ENCODE peak calls at places on chromosomes 2 and 18, in five cellular contexts. W is right lobe of liver, P is spleen, C is Peyer's patch, L is GM23248. B is an unnamed sample.

GRCh38 chr2:120362926-120363325 is 17.0 kb downstream of the INHBB start:
- DNase-seq in P (no peak), W (no peak), C (no peak), L (no peak), B (no peak)

GRCh38 chr2:238231251-238231793 is 8.5 kb downstream of the HES6 start:
- DNase-seq in W (no peak), C (peak; percentile 76), P (peak; percentile 94), L (peak; percentile 77), B (peak; percentile 88)

GRCh38 chr2:238601433-238602222 is 174.9 kb downstream of the ASB1 start:
- DNase-seq in W (no peak), P (no peak), L (peak; percentile 92), C (no peak), B (no peak)

GRCh38 chr2:54722641-54723299 is 692 bp upstream of the EML6 start:
- DNase-seq in L (peak; percentile 87), W (no peak), P (no peak), C (no peak), B (no peak)

GRCh38 chr2:168138911-168139310 is 108.5 kb downstream of the STK39 start:
- DNase-seq in C (no peak), W (no peak), L (no peak), P (no peak), B (no peak)

GRCh38 chr2:42371621-42372473 is 10.8 kb upstream of the COX7A2L start:
- DNase-seq in P (no peak), W (no peak), C (no peak), L (no peak), B (no peak)

GRCh38 chr2:102018823-102019445 is 27.2 kb downstream of the IL1R2 start:
- DNase-seq in C (no peak), W (no peak), P (no peak), L (peak; percentile 82), B (no peak)

GRCh38 chr2:49901202-49901865 is 747.0 kb upstream of the FSHR start:
- DNase-seq in W (no peak), P (no peak), C (no peak), L (no peak), B (no peak)

GRCh38 chr2:233034-233433 is 30.8 kb downstream of the SH3YL1 start:
- DNase-seq in W (no peak), L (no peak), C (no peak), P (no peak), B (no peak)

GRCh38 chr18:36158261-36158867 is 28.7 kb downstream of the ELP2 start:
- DNase-seq in W (no peak), C (no peak), L (peak; percentile 85), P (no peak), B (no peak)

GRCh38 chr18:23354625-23355024 is 98.5 kb upstream of the RIOK3 start:
- DNase-seq in L (peak; percentile 51), C (no peak), W (no peak), P (no peak), B (no peak)

GRCh38 chr2:235827585-235827992 is 333.7 kb downstream of the AGAP1 start:
- DNase-seq in P (peak; percentile 51), L (peak; percentile 54), C (no peak), W (no peak), B (no peak)

GRCh38 chr18:2354292-2354691 is 217.0 kb downstream of the METTL4 start:
- DNase-seq in L (no peak), P (no peak), C (no peak), W (no peak), B (no peak)

GRCh38 chr18:34978953-34979608 is 62.1 kb upstream of the MAPRE2 start:
- DNase-seq in W (peak; percentile 53), P (peak; percentile 73), C (peak; percentile 70), L (peak; percentile 97), B (peak; percentile 58)

GRCh38 chr2:100882645-100883613 is 63.0 kb downstream of the NPAS2 start:
- DNase-seq in L (no peak), C (peak; percentile 69), W (peak; percentile 83), P (no peak), B (no peak)

GRCh38 chr2:36079793-36080192 is 275.8 kb upstream of the CRIM1 start:
- DNase-seq in P (no peak), L (no peak), W (no peak), C (no peak), B (no peak)

GRCh38 chr2:156317631-156318030 is 14.9 kb downstream of the NR4A2 start:
- DNase-seq in L (no peak), C (no peak), W (no peak), P (no peak), B (no peak)

GRCh38 chr18:8744656-8745055 is 39.3 kb downstream of the MTCL1 start:
- DNase-seq in P (no peak), W (no peak), C (no peak), L (no peak), B (no peak)

GRCh38 chr2:58666571-58666970 is 425.4 kb upstream of the FANCL start:
- DNase-seq in C (no peak), W (no peak), L (no peak), P (no peak), B (no peak)

GRCh38 chr18:67731853-67732252 is 215.3 kb upstream of the DSEL start:
- DNase-seq in L (peak; percentile 68), W (no peak), C (no peak), P (no peak), B (no peak)

GRCh38 chr2:85605406-85606115 is 3.1 kb upstream of the TMEM150A start:
- DNase-seq in C (no peak), P (no peak), W (no peak), L (peak; percentile 72), B (no peak)

GRCh38 chr2:61469424-61470121 is 1.3 kb downstream of the USP34 start:
- DNase-seq in L (peak; percentile 42), W (no peak), C (no peak), P (no peak), B (no peak)

GRCh38 chr2:75587954-75588587 is 27.3 kb upstream of the EVA1A start:
- DNase-seq in L (peak; percentile 93), C (no peak), W (no peak), P (no peak), B (no peak)

GRCh38 chr2:199100326-199101110 is 357.2 kb downstream of the SATB2 start:
- DNase-seq in L (peak; percentile 69), W (no peak), P (no peak), C (no peak), B (no peak)

GRCh38 chr2:27545348-27546141 is 37.3 kb upstream of the ZNF512 start:
- DNase-seq in W (no peak), P (no peak), L (peak; percentile 74), C (no peak), B (no peak)

GRCh38 chr2:234626566-234627130 is 129.8 kb upstream of the ARL4C start:
- DNase-seq in P (no peak), L (no peak), W (no peak), C (no peak), B (no peak)

GRCh38 chr18:686339-687111 is 25.9 kb downstream of the ENOSF1 start:
- DNase-seq in W (no peak), C (no peak), L (peak; percentile 10), P (no peak), B (no peak)

GRCh38 chr18:5596585-5596984 is 52.8 kb upstream of the EPB41L3 start:
- DNase-seq in W (no peak), P (no peak), L (no peak), C (no peak), B (no peak)

GRCh38 chr2:207473203-207473865 is 56.4 kb upstream of the CREB1 start:
- DNase-seq in P (no peak), L (peak; percentile 90), C (no peak), W (no peak), B (no peak)

DNA sequence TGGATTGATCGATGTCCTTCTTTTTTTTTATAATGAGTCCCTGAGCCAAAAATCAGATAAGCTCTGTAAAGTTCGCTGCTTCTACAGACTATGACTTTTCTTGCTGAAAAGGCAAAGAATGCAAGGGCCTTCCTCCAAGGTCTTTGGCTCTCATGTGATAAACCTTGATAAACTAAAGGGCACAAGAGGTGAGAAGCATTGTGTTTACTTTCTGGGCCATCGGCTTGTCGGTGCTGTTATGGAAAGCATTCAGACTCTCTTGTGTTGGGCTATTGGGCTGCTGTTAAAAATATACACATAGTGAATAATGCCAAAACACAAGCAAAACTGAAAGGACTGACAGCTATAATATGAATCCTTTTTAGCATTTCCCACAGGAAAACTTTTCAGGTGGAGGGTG is 472.4 kb upstream of the SPHKAP start:
- DNase-seq in W (no peak), L (no peak), P (no peak), C (no peak), B (no peak)
- H3K27ac ChIP-seq in W (no peak overlapping the region), L (no peak overlapping the region), P (no peak overlapping the region), C (no peak overlapping the region), B (no peak overlapping the region)

GRCh38 chr2:98576666-98577312 is 31.5 kb downstream of the COA5 start:
- DNase-seq in W (no peak), P (no peak), L (no peak), C (no peak), B (no peak)
- H3K36me3 ChIP-seq in W (no peaks in the 10 kb centered on the region), P (no peaks in the 10 kb centered on the region), L (no peaks in the 10 kb centered on the region), C (no peaks in the 10 kb centered on the region), B (peaks cover 97% of the 10 kb centered on the region)

GRCh38 chr2:10084567-10084910 is 4.3 kb upstream of the CYS1 start:
- DNase-seq in W (no peak), C (no peak), L (peak; percentile 7), P (no peak), B (no peak)
- H3K27me3 ChIP-seq in W (peaks cover 7% of the 10 kb centered on the region), C (peaks cover 16% of the 10 kb centered on the region), L (peaks cover 60% of the 10 kb centered on the region), P (peaks cover 68% of the 10 kb centered on the region), B (peaks cover 44% of the 10 kb centered on the region)

GRCh38 chr2:169694894-169695260 is 608 bp downstream of the PHOSPHO2 start:
- DNase-seq in W (no peak), L (peak; percentile 34), C (no peak), P (no peak), B (no peak)

GRCh38 chr2:169694113-169694893 is at the start of the genes CFAP210 and PHOSPHO2:
- DNase-seq in L (peak; percentile 99), W (peak; percentile 100), P (peak; percentile 100), C (peak; percentile 100), B (peak; percentile 100)

GRCh38 chr2:169690958-169691357 is 3.2 kb downstream of the CFAP210 start:
- DNase-seq in L (no peak), C (no peak), W (no peak), P (no peak), B (no peak)

GRCh38 chr2:169696381-169696780 is 2.1 kb downstream of the PHOSPHO2 start:
- DNase-seq in W (no peak), L (no peak), C (no peak), P (no peak), B (no peak)

DNA sequence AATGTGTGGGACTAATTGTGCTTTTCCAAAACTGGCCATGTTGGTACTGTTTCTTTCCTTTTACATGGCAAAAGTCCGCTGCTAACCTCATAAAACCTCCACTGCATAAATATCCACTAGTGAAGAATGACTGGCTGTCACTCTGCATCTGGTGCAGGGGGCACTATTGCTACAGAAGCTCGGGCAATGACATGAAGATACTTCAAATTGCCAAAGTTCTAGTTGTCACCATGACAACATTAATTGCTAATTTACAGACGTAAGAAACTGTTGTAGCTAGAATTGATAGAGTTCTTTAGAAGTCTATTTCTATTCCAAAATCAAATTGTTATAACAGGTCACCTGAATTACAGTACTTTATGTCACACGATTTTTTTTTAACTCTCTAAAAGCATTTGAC is 861 bp downstream of the CFAP210 start:
- DNase-seq in L (peak; percentile 32), P (no peak), C (no peak), W (no peak), B (no peak)
- H3K27ac ChIP-seq in L (peak overlapping the region; percentile 85), P (no peak overlapping the region), C (no peak overlapping the region), W (no peak overlapping the region), B (peak overlapping the region; percentile 97)

DNA sequence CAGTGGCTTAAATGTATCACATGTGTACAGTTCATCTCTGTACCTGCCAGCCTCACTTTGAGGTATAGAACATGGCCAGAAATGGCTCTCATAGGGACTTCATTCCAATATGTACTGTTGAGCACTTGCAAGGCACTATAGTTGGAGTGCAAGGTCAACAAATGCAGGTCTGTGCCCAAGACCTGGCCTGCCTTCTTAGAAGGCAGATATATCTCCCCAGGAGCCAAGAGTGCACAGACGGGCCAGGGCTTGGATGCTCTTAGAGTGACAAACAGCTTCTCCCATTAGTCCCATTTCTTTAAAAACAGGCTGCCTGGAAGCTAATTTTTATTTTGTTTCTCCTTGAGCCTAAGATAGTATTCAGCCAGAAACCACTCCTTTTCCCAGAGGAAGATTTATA is 7.3 kb downstream of the TEX261 start:
- DNase-seq in W (peak; percentile 14), L (no peak), P (peak; percentile 24), C (no peak), B (no peak)
- H3K36me3 ChIP-seq in W (no peaks in the 10 kb centered on the region), L (peaks cover 6% of the 10 kb centered on the region), P (no peaks in the 10 kb centered on the region), C (no peaks in the 10 kb centered on the region), B (peaks cover 79% of the 10 kb centered on the region)